ENCODE peak calls at places on chromosomes 4 and X, in six cellular contexts. K, D, M, V, Q and C are unnamed samples.

GRCh38 chrX:119734897-119735339 is 23.5 kb upstream of the SOWAHD start:
- DNase-seq in Q (peak; percentile 22), V (no peak), M (no peak), K (no peak), D (no peak), C (peak; percentile 48)

GRCh38 chr4:181582595-181582994 is 660.6 kb upstream of the TENM3 start:
- DNase-seq in K (no peak), Q (no peak), V (no peak), M (no peak), D (no peak), C (no peak)

GRCh38 chr4:75633846-75634245 is 3.5 kb upstream of the CDKL2 start:
- DNase-seq in Q (no peak), V (no peak), D (no peak), K (no peak), M (peak; percentile 85), C (no peak)

GRCh38 chrX:143240658-143241057 is 214.9 kb downstream of the SPANXN4 start:
- DNase-seq in M (no peak), D (no peak), V (no peak), Q (no peak), K (no peak), C (no peak)

GRCh38 chr4:72084587-72085011 is 52.8 kb downstream of the NPFFR2 start:
- DNase-seq in Q (no peak), D (no peak), K (no peak), V (no peak), M (peak; percentile 63), C (no peak)

GRCh38 chrX:111124418-111124817 is 28.4 kb downstream of the PAK3 start:
- DNase-seq in D (no peak), M (no peak), V (no peak), Q (no peak), K (no peak), C (no peak)

GRCh38 chrX:11125079-11125478 is 13.9 kb downstream of the HCCS start:
- DNase-seq in K (no peak), Q (no peak), V (no peak), D (no peak), M (no peak), C (no peak)

GRCh38 chr4:122500852-122501501 is 44.5 kb upstream of the IL2 start:
- DNase-seq in V (no peak), M (peak; percentile 66), D (no peak), Q (peak; percentile 54), K (no peak), C (peak; percentile 80)

GRCh38 chr4:134200811-134201215 is 776 bp downstream of the PABPC4L start:
- DNase-seq in K (no peak), D (no peak), Q (no peak), M (peak; percentile 11), V (no peak), C (no peak)

GRCh38 chrX:40150503-40150902 is 52.7 kb upstream of the BCOR start:
- DNase-seq in D (no peak), V (no peak), Q (no peak), K (no peak), M (no peak), C (no peak)

GRCh38 chr4:75702919-75703411 is 21.4 kb upstream of the USO1 start:
- DNase-seq in K (no peak), Q (no peak), D (no peak), M (no peak), V (no peak), C (no peak)